ENCODE peak calls at places on chromosomes 13 and 19, in nine cellular contexts. D is psoas muscle; G is cardiac muscle cell; J is effector memory CD4-positive, alpha-beta T cell; Y is CD8-positive, alpha-beta T cell; F is breast epithelium; P is BE2C; S is heart right ventricle; K is ovary. O is an unnamed sample.
A peak's percentile ranks its signal among the peaks of the same experiment; 100 is the strongest.

GRCh38 chr13:41802033-41802683 is 158.8 kb downstream of the VWA8 start:
- DNase-seq in D (no peak), G (no peak), J (no peak), Y (no peak), F (no peak), P (no peak), S (no peak), K (no peak), O (no peak)

GRCh38 chr19:29576761-29577661 is 29.1 kb upstream of the POP4 start:
- DNase-seq in D (no peak), G (no peak), J (no peak), Y (no peak), F (no peak), P (no peak), S (no peak), K (no peak), O (no peak)

GRCh38 chr19:38729653-38730469 is 14.4 kb downstream of the CAPN12 start:
- DNase-seq in D (peak; percentile 78), G (peak; percentile 80), J (peak; percentile 65), Y (peak; percentile 47), F (peak; percentile 55), P (peak; percentile 89), S (peak; percentile 66), K (peak; percentile 58), O (peak; percentile 59)

GRCh38 chr13:59680429-59681024 is 483.2 kb downstream of the DIAPH3 start:
- DNase-seq in D (no peak), G (peak; percentile 39), J (no peak), Y (no peak), F (no peak), P (no peak), S (no peak), K (no peak), O (no peak)

GRCh38 chr13:25177636-25178035 is 5.5 kb upstream of the AMER2 start:
- DNase-seq in D (no peak), G (no peak), J (no peak), Y (no peak), F (no peak), P (no peak), S (no peak), K (no peak), O (no peak)

GRCh38 chr13:33918199-33918932 is 100.4 kb downstream of the RFC3 start:
- DNase-seq in D (peak; percentile 12), G (peak; percentile 64), J (no peak), Y (no peak), F (no peak), P (no peak), S (no peak), K (no peak), O (no peak)

GRCh38 chr19:15280915-15281683 is 48.9 kb upstream of the EPHX3 start:
- DNase-seq in D (peak; percentile 91), G (no peak), J (no peak), Y (no peak), F (peak; percentile 69), P (peak; percentile 85), S (peak; percentile 83), K (peak; percentile 78), O (no peak)

GRCh38 chr13:110330491-110331001 is 23.5 kb downstream of the COL4A2 start:
- DNase-seq in D (no peak), G (no peak), J (no peak), Y (no peak), F (no peak), P (no peak), S (no peak), K (no peak), O (no peak)

GRCh38 chr19:6743071-6743470 is 3.6 kb downstream of the TRIP10 start:
- DNase-seq in D (no peak), G (no peak), J (no peak), Y (no peak), F (no peak), P (no peak), S (no peak), K (no peak), O (no peak)

GRCh38 chr19:4067396-4068057 is 828 bp upstream of the ZBTB7A start:
- DNase-seq in D (peak; percentile 48), G (peak; percentile 50), J (peak; percentile 51), Y (no peak), F (no peak), P (peak; percentile 52), S (peak; percentile 59), K (peak; percentile 54), O (no peak)

GRCh38 chr19:47819841-47820244 is 1.9 kb upstream of the CRX start:
- DNase-seq in D (no peak), G (peak; percentile 55), J (no peak), Y (no peak), F (no peak), P (no peak), S (no peak), K (no peak), O (no peak)

GRCh38 chr19:7371001-7371400 is 22.3 kb downstream of the ARHGEF18 start:
- DNase-seq in D (no peak), G (no peak), J (no peak), Y (no peak), F (no peak), P (no peak), S (no peak), K (no peak), O (no peak)

GRCh38 chr13:83773961-83774360 is 108.3 kb downstream of the SLITRK1 start:
- DNase-seq in D (no peak), G (no peak), J (no peak), Y (no peak), F (no peak), P (no peak), S (no peak), K (no peak), O (no peak)

GRCh38 chr19:36894849-36895383 is 21.2 kb downstream of the ZNF829 start:
- DNase-seq in D (no peak), G (no peak), J (no peak), Y (no peak), F (no peak), P (no peak), S (no peak), K (no peak), O (no peak)

DNA sequence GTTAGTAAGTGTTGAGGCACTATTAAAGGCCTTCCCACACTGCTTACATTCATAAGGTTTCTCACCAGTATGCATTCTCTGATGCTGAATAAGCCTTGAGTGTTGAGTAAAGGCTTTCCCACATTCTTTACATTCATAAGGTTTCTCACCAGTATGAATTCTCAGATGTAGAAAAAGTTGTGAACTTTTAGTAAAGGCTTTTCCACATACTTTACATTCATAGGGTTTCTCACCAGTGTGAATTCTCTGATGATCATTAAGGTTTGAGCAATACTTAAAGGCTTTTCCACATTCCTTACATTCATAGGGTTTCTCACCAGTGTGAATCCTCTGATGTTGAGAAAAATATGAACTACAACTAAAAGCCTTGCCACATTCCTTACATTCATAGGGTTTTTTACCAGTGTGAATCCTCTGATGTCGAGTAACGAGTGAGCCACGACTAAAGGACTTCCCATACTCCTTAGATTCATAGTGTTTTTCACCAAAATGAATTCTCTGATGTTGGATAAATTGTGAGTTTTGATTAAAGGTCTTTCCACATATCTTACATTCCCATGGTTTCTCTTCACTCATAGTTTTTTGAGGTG is 24.2 kb downstream of the ZNF829 start:
- DNase-seq in D (no peak), G (no peak), J (no peak), Y (no peak), F (no peak), P (no peak), S (no peak), K (no peak), O (no peak)
- H3K9me3 ChIP-seq in D (peaks cover 97% of the 10 kb centered on the region), G (peaks cover 15% of the 10 kb centered on the region), J (peaks cover 74% of the 10 kb centered on the region), Y (peaks cover 77% of the 10 kb centered on the region), F (peaks cover 100% of the 10 kb centered on the region), P (peaks cover 10% of the 10 kb centered on the region), S (peaks cover 100% of the 10 kb centered on the region), K (peaks cover 21% of the 10 kb centered on the region), O (peaks cover 65% of the 10 kb centered on the region)

GRCh38 chr13:30738526-30738925 is 3.2 kb downstream of the ALOX5AP start:
- DNase-seq in D (no peak), G (peak; percentile 29), J (no peak), Y (no peak), F (no peak), P (no peak), S (no peak), K (no peak), O (no peak)

GRCh38 chr13:30736461-30736860 is 1.1 kb downstream of the ALOX5AP start:
- DNase-seq in D (no peak), G (no peak), J (no peak), Y (no peak), F (no peak), P (no peak), S (no peak), K (no peak), O (no peak)

GRCh38 chr13:30737511-30738342 is 2.4 kb downstream of the ALOX5AP start:
- DNase-seq in D (no peak), G (no peak), J (no peak), Y (no peak), F (no peak), P (no peak), S (no peak), K (no peak), O (no peak)

GRCh38 chr13:30735025-30735967 is at the start of gene ALOX5AP:
- DNase-seq in D (no peak), G (no peak), J (no peak), Y (no peak), F (no peak), P (no peak), S (no peak), K (no peak), O (peak; percentile 25)

DNA sequence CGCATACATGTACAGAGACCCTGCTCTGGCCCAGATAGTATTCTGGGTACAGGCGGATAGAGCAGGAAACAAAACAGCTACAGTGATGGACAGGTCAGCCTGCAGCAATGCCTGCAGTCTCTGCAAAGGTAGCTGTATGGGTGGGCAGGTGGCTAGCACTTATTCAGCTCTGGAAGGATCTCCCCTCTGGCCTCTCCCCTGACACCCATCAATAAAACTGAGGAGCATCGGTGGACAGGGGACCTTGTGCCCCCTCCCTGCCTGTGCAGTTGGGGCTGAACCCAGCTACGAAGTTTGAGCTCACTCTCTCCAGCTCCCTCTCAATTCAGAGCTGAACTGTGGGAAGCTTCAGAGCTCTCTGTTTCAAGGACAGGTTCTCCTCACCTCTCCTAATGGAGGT is 1.6 kb downstream of the ALOX5AP start:
- DNase-seq in D (no peak), G (no peak), J (no peak), Y (no peak), F (no peak), P (no peak), S (no peak), K (no peak), O (no peak)
- H3K9me3 ChIP-seq in D (no peaks in the 10 kb centered on the region), G (no peaks in the 10 kb centered on the region), J (no peaks in the 10 kb centered on the region), Y (no peaks in the 10 kb centered on the region), F (no peaks in the 10 kb centered on the region), P (no peaks in the 10 kb centered on the region), S (no peaks in the 10 kb centered on the region), K (no peaks in the 10 kb centered on the region), O (no peaks in the 10 kb centered on the region)

GRCh38 chr19:9348671-9349070 is 14.1 kb upstream of the ZNF177 start:
- DNase-seq in D (no peak), G (no peak), J (no peak), Y (no peak), F (no peak), P (no peak), S (no peak), K (no peak), O (no peak)
- H3K9me3 ChIP-seq in D (peaks cover 93% of the 10 kb centered on the region), G (no peaks in the 10 kb centered on the region), J (peaks cover 46% of the 10 kb centered on the region), Y (peaks cover 45% of the 10 kb centered on the region), F (peaks cover 100% of the 10 kb centered on the region), P (peaks cover 4% of the 10 kb centered on the region), S (peaks cover 100% of the 10 kb centered on the region), K (peaks cover 16% of the 10 kb centered on the region), O (peaks cover 17% of the 10 kb centered on the region)

DNA sequence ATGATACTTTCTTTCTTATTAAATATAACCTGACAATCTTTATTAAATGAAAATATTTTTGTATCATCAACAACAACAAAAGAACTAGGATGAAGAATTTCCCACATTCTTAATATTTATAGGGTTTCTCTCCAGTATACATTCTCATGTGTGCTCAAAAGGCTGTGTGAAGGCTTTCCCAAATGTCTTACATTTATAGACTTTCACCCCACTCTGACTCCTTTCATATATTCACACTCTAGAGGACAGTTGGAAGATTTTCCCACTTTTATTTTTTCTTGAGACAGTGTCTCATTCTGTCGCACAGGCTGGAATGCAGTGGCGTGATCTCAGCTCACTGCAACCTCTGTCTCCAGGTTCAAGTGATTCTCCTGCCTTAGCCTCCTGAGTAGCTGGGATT is 22.4 kb downstream of the ZNF14 start:
- DNase-seq in D (no peak), G (no peak), J (no peak), Y (no peak), F (no peak), P (no peak), S (no peak), K (no peak), O (no peak)
- H3K9me3 ChIP-seq in D (peaks cover 91% of the 10 kb centered on the region), G (peaks cover 16% of the 10 kb centered on the region), J (peaks cover 84% of the 10 kb centered on the region), Y (peaks cover 81% of the 10 kb centered on the region), F (peaks cover 100% of the 10 kb centered on the region), P (peaks cover 36% of the 10 kb centered on the region), S (peaks cover 100% of the 10 kb centered on the region), K (peaks cover 36% of the 10 kb centered on the region), O (peaks cover 70% of the 10 kb centered on the region)

O was measured in T-helper 17 cell.